ENCODE peak calls at places on chromosomes 2 and 18, in six cellular contexts. One of them, this sample, is unnamed.

GRCh38 chr2:142100139-142100873 is 30.5 kb downstream of the LRP1B start:
- DNase-seq in mammary epithelial cell: peak; percentile 0
- DNase-seq in adipocyte: no peak
- DNase-seq in mesendoderm: no peak
- DNase-seq in H7: no peak
- DNase-seq in transverse colon: no peak
- DNase-seq in this sample: no peak

GRCh38 chr2:198452327-198452726 is 647.9 kb downstream of the PLCL1 start:
- DNase-seq in mammary epithelial cell: no peak
- DNase-seq in adipocyte: no peak
- DNase-seq in mesendoderm: no peak
- DNase-seq in H7: no peak
- DNase-seq in transverse colon: no peak
- DNase-seq in this sample: no peak

GRCh38 chr2:235820571-235820970 is 326.7 kb downstream of the AGAP1 start:
- DNase-seq in mammary epithelial cell: peak; percentile 3
- DNase-seq in adipocyte: peak; percentile 4
- DNase-seq in mesendoderm: no peak
- DNase-seq in H7: no peak
- DNase-seq in transverse colon: no peak
- DNase-seq in this sample: no peak

GRCh38 chr2:185668710-185669109 is 69.9 kb upstream of the FSIP2 start:
- DNase-seq in mammary epithelial cell: no peak
- DNase-seq in adipocyte: peak; percentile 22
- DNase-seq in mesendoderm: peak; percentile 68
- DNase-seq in H7: no peak
- DNase-seq in transverse colon: no peak
- DNase-seq in this sample: no peak

GRCh38 chr18:55743133-55743532 is 155.1 kb upstream of the TCF4 start:
- DNase-seq in mammary epithelial cell: no peak
- DNase-seq in adipocyte: no peak
- DNase-seq in mesendoderm: no peak
- DNase-seq in H7: no peak
- DNase-seq in transverse colon: no peak
- DNase-seq in this sample: no peak

GRCh38 chr2:172287605-172288326 is 139.6 kb upstream of the ITGA6 start:
- DNase-seq in mammary epithelial cell: no peak
- DNase-seq in adipocyte: no peak
- DNase-seq in mesendoderm: no peak
- DNase-seq in H7: no peak
- DNase-seq in transverse colon: no peak
- DNase-seq in this sample: no peak

GRCh38 chr2:162333968-162334367 is 10.0 kb upstream of the GCA start:
- DNase-seq in mammary epithelial cell: peak; percentile 38
- DNase-seq in adipocyte: peak; percentile 55
- DNase-seq in mesendoderm: peak; percentile 67
- DNase-seq in H7: peak; percentile 24
- DNase-seq in transverse colon: peak; percentile 51
- DNase-seq in this sample: peak; percentile 82

GRCh38 chr2:57849843-57850242 is 196.8 kb upstream of the VRK2 start:
- DNase-seq in mammary epithelial cell: no peak
- DNase-seq in adipocyte: no peak
- DNase-seq in mesendoderm: no peak
- DNase-seq in H7: no peak
- DNase-seq in transverse colon: no peak
- DNase-seq in this sample: no peak

GRCh38 chr2:229492034-229492433 is 220.9 kb upstream of the PID1 start:
- DNase-seq in mammary epithelial cell: peak; percentile 3
- DNase-seq in adipocyte: no peak
- DNase-seq in mesendoderm: no peak
- DNase-seq in H7: no peak
- DNase-seq in transverse colon: no peak
- DNase-seq in this sample: no peak

GRCh38 chr18:55224086-55224625 is 264.9 kb upstream of the CCDC68 start:
- DNase-seq in mammary epithelial cell: no peak
- DNase-seq in adipocyte: peak; percentile 52
- DNase-seq in mesendoderm: no peak
- DNase-seq in H7: no peak
- DNase-seq in transverse colon: no peak
- DNase-seq in this sample: no peak

GRCh38 chr2:232030229-232030628 is 68.7 kb downstream of the DIS3L2 start:
- DNase-seq in mammary epithelial cell: no peak
- DNase-seq in adipocyte: no peak
- DNase-seq in mesendoderm: peak; percentile 23
- DNase-seq in H7: no peak
- DNase-seq in transverse colon: no peak
- DNase-seq in this sample: no peak

GRCh38 chr2:71045841-71046495 is 22.5 kb upstream of the NAGK start:
- DNase-seq in mammary epithelial cell: no peak
- DNase-seq in adipocyte: no peak
- DNase-seq in mesendoderm: no peak
- DNase-seq in H7: no peak
- DNase-seq in transverse colon: no peak
- DNase-seq in this sample: no peak

GRCh38 chr2:228878138-228878537 is 392.9 kb downstream of the PID1 start:
- DNase-seq in mammary epithelial cell: no peak
- DNase-seq in adipocyte: no peak
- DNase-seq in mesendoderm: no peak
- DNase-seq in H7: no peak
- DNase-seq in transverse colon: no peak
- DNase-seq in this sample: no peak

GRCh38 chr18:50397023-50397422 is 22.2 kb downstream of the SKA1 start:
- DNase-seq in mammary epithelial cell: no peak
- DNase-seq in adipocyte: no peak
- DNase-seq in mesendoderm: peak; percentile 34
- DNase-seq in H7: no peak
- DNase-seq in transverse colon: no peak
- DNase-seq in this sample: no peak

GRCh38 chr18:75638223-75638596 is 210.7 kb upstream of the SMIM21 start:
- DNase-seq in mammary epithelial cell: peak; percentile 31
- DNase-seq in adipocyte: peak; percentile 52
- DNase-seq in mesendoderm: peak; percentile 29
- DNase-seq in H7: peak; percentile 13
- DNase-seq in transverse colon: no peak
- DNase-seq in this sample: no peak

GRCh38 chr2:97848347-97848746 is 135.0 kb downstream of the ZAP70 start:
- DNase-seq in mammary epithelial cell: peak; percentile 59
- DNase-seq in adipocyte: no peak
- DNase-seq in mesendoderm: no peak
- DNase-seq in H7: no peak
- DNase-seq in transverse colon: no peak
- DNase-seq in this sample: no peak

GRCh38 chr18:62614499-62614898 is 91.7 kb downstream of the ZCCHC2 start:
- DNase-seq in mammary epithelial cell: no peak
- DNase-seq in adipocyte: no peak
- DNase-seq in mesendoderm: no peak
- DNase-seq in H7: no peak
- DNase-seq in transverse colon: no peak
- DNase-seq in this sample: no peak

GRCh38 chr18:42444349-42444748 is 489.3 kb downstream of the PIK3C3 start:
- DNase-seq in mammary epithelial cell: no peak
- DNase-seq in adipocyte: no peak
- DNase-seq in mesendoderm: no peak
- DNase-seq in H7: no peak
- DNase-seq in transverse colon: no peak
- DNase-seq in this sample: no peak

GRCh38 chr18:66560092-66560491 is 43.8 kb downstream of the CDH19 start:
- DNase-seq in mammary epithelial cell: peak; percentile 49
- DNase-seq in adipocyte: peak; percentile 16
- DNase-seq in mesendoderm: peak; percentile 57
- DNase-seq in H7: no peak
- DNase-seq in transverse colon: no peak
- DNase-seq in this sample: peak; percentile 66

GRCh38 chr2:120317180-120317533 is 28.8 kb upstream of the INHBB start:
- DNase-seq in mammary epithelial cell: no peak
- DNase-seq in adipocyte: no peak
- DNase-seq in mesendoderm: no peak
- DNase-seq in H7: no peak
- DNase-seq in transverse colon: no peak
- DNase-seq in this sample: no peak

GRCh38 chr2:73894877-73895276 is 2.1 kb downstream of the ACTG2 start:
- DNase-seq in mammary epithelial cell: no peak
- DNase-seq in adipocyte: no peak
- DNase-seq in mesendoderm: no peak
- DNase-seq in H7: no peak
- DNase-seq in transverse colon: no peak
- DNase-seq in this sample: no peak
- H3K4me3 ChIP-seq in mammary epithelial cell: no peak overlapping the region
- H3K4me3 ChIP-seq in adipocyte: no peak overlapping the region
- H3K4me3 ChIP-seq in mesendoderm: no peak overlapping the region
- H3K4me3 ChIP-seq in H7: no peak overlapping the region
- H3K4me3 ChIP-seq in transverse colon: peak overlapping the region; percentile 42
- H3K4me3 ChIP-seq in this sample: no peak overlapping the region

GRCh38 chr18:58103339-58103930 is 59.4 kb downstream of the NEDD4L start:
- DNase-seq in mammary epithelial cell: no peak
- DNase-seq in adipocyte: no peak
- DNase-seq in mesendoderm: no peak
- DNase-seq in H7: no peak
- DNase-seq in transverse colon: no peak
- DNase-seq in this sample: no peak
- H3K4me3 ChIP-seq in mammary epithelial cell: no peak overlapping the region
- H3K4me3 ChIP-seq in adipocyte: no peak overlapping the region
- H3K4me3 ChIP-seq in mesendoderm: no peak overlapping the region
- H3K4me3 ChIP-seq in H7: no peak overlapping the region
- H3K4me3 ChIP-seq in transverse colon: no peak overlapping the region
- H3K4me3 ChIP-seq in this sample: no peak overlapping the region

GRCh38 chr18:61608306-61608705 is 275.1 kb downstream of the CDH20 start:
- DNase-seq in mammary epithelial cell: no peak
- DNase-seq in adipocyte: no peak
- DNase-seq in mesendoderm: no peak
- DNase-seq in H7: no peak
- DNase-seq in transverse colon: no peak
- DNase-seq in this sample: no peak

GRCh38 chr18:61609131-61609530 is 275.9 kb downstream of the CDH20 start:
- DNase-seq in mammary epithelial cell: no peak
- DNase-seq in adipocyte: peak; percentile 54
- DNase-seq in mesendoderm: no peak
- DNase-seq in H7: no peak
- DNase-seq in transverse colon: no peak
- DNase-seq in this sample: no peak

GRCh38 chr18:61606068-61606660 is 272.9 kb downstream of the CDH20 start:
- DNase-seq in mammary epithelial cell: peak; percentile 45
- DNase-seq in adipocyte: no peak
- DNase-seq in mesendoderm: peak; percentile 94
- DNase-seq in H7: peak; percentile 23
- DNase-seq in transverse colon: no peak
- DNase-seq in this sample: peak; percentile 13

GRCh38 chr18:61605376-61606067 is 272.3 kb downstream of the CDH20 start:
- DNase-seq in mammary epithelial cell: no peak
- DNase-seq in adipocyte: no peak
- DNase-seq in mesendoderm: no peak
- DNase-seq in H7: no peak
- DNase-seq in transverse colon: no peak
- DNase-seq in this sample: no peak

DNA sequence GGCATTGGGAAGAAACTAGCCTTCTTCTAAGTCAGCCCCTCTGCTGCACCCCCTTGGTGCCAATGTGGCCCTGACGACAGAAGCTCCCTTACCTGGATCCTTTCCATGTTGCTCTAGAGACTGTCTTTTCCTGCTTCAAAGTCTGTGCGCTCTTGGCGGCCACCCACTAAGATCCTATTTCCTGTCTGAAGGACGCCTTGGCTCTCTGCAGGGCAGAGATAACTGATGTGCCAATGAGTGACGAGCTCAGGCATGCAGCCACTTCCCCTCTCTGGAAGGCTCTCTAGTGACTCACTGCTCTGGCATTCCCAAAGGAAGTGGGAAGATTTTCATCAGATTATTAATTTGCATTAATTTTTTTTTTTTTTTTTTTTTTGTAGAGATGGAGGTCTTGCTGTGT is 273.5 kb downstream of the CDH20 start:
- DNase-seq in mammary epithelial cell: peak; percentile 89
- DNase-seq in adipocyte: peak; percentile 72
- DNase-seq in mesendoderm: peak; percentile 99
- DNase-seq in H7: peak; percentile 30
- DNase-seq in transverse colon: peak; percentile 30
- DNase-seq in this sample: peak; percentile 37
- H3K4me3 ChIP-seq in mammary epithelial cell: peak overlapping the region; percentile 47
- H3K4me3 ChIP-seq in adipocyte: peak overlapping the region; percentile 75
- H3K4me3 ChIP-seq in mesendoderm: peak overlapping the region; percentile 2
- H3K4me3 ChIP-seq in H7: peak overlapping the region; percentile 34
- H3K4me3 ChIP-seq in transverse colon: no peak overlapping the region
- H3K4me3 ChIP-seq in this sample: no peak overlapping the region

GRCh38 chr2:173571021-173571821 is 216.5 kb downstream of the CDCA7 start:
- DNase-seq in mammary epithelial cell: peak; percentile 30
- DNase-seq in adipocyte: peak; percentile 40
- DNase-seq in mesendoderm: peak; percentile 66
- DNase-seq in H7: peak; percentile 16
- DNase-seq in transverse colon: no peak
- DNase-seq in this sample: no peak

GRCh38 chr2:173574713-173575112 is 220.0 kb downstream of the CDCA7 start:
- DNase-seq in mammary epithelial cell: peak; percentile 69
- DNase-seq in adipocyte: peak; percentile 19
- DNase-seq in mesendoderm: no peak
- DNase-seq in H7: no peak
- DNase-seq in transverse colon: no peak
- DNase-seq in this sample: no peak

GRCh38 chr2:173572848-173573247 is 218.2 kb downstream of the CDCA7 start:
- DNase-seq in mammary epithelial cell: no peak
- DNase-seq in adipocyte: no peak
- DNase-seq in mesendoderm: no peak
- DNase-seq in H7: no peak
- DNase-seq in transverse colon: no peak
- DNase-seq in this sample: no peak

GRCh38 chr2:173574304-173574703 is 219.6 kb downstream of the CDCA7 start:
- DNase-seq in mammary epithelial cell: no peak
- DNase-seq in adipocyte: no peak
- DNase-seq in mesendoderm: no peak
- DNase-seq in H7: no peak
- DNase-seq in transverse colon: no peak
- DNase-seq in this sample: no peak

DNA sequence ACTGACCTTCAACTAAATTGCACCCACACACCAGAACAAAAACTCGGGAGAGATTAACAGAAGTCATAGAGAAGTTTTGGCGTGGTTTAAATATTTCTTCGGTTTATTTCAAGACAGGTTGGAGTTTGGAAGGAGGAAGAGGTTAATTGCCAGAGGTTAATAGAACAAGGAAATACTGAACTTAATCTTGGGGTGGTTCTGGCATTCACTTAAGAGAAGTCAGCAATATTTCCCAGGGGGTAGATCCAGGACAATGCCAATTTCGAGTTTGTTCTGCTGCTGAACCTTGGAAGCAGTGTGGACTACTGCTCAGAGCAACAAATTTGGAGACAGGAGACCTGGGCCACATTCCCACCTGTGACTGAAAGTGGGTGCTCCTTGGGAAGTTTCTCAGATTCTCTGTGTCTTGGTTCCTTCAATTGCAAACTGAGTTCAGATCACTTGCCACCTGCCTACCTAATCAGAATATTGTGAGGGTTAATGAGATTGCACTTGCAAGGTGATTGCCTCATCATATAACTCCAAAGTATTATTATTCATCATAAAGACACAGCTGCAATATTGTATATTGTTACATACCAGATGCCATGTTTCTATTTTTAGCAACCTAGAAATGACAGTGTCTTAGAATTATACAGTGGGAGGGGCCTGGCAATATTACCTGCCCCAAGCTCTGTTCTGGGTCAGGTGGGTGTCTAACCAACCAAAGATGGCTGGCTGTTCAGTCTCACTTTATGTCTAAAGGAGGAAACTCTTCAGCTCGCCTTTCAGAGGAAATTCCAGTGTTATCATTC is 217.4 kb downstream of the CDCA7 start:
- DNase-seq in mammary epithelial cell: no peak
- DNase-seq in adipocyte: no peak
- DNase-seq in mesendoderm: no peak
- DNase-seq in H7: no peak
- DNase-seq in transverse colon: no peak
- DNase-seq in this sample: no peak
- H3K4me3 ChIP-seq in mammary epithelial cell: no peak overlapping the region
- H3K4me3 ChIP-seq in adipocyte: no peak overlapping the region
- H3K4me3 ChIP-seq in mesendoderm: no peak overlapping the region
- H3K4me3 ChIP-seq in H7: no peak overlapping the region
- H3K4me3 ChIP-seq in transverse colon: no peak overlapping the region
- H3K4me3 ChIP-seq in this sample: no peak overlapping the region